ENCODE peak calls at places on chromosomes 3 and 15, in four cellular contexts. One of them, this sample, is unnamed.

GRCh38 chr15:58015565-58015964 is 49.9 kb downstream of the ALDH1A2 start:
- DNase-seq in glomerular endothelial cell: no peak
- DNase-seq in NCI-H226: no peak
- DNase-seq in GM23248: peak
- DNase-seq in this sample: peak

GRCh38 chr3:13281657-13282527 is 138.2 kb downstream of the NUP210 start:
- DNase-seq in NCI-H226: peak
- DNase-seq in glomerular endothelial cell: no peak
- DNase-seq in GM23248: no peak
- DNase-seq in this sample: peak

GRCh38 chr3:112030911-112031310 is 3.6 kb upstream of the TMPRSS7 start:
- DNase-seq in NCI-H226: no peak
- DNase-seq in glomerular endothelial cell: no peak
- DNase-seq in GM23248: no peak
- DNase-seq in this sample: no peak

GRCh38 chr3:194058189-194058571 is 77.8 kb upstream of the HES1 start:
- DNase-seq in GM23248: peak
- DNase-seq in NCI-H226: no peak
- DNase-seq in glomerular endothelial cell: no peak
- DNase-seq in this sample: peak

GRCh38 chr3:55434789-55435188 is 52.3 kb downstream of the WNT5A start:
- DNase-seq in NCI-H226: no peak
- DNase-seq in GM23248: peak
- DNase-seq in glomerular endothelial cell: no peak
- DNase-seq in this sample: peak

GRCh38 chr3:138187296-138188012 is at the start of gene ARMC8:
- DNase-seq in NCI-H226: no peak
- DNase-seq in glomerular endothelial cell: no peak
- DNase-seq in GM23248: peak
- DNase-seq in this sample: no peak

GRCh38 chr15:63181658-63182057 is 7.7 kb upstream of the RAB8B start:
- DNase-seq in NCI-H226: no peak
- DNase-seq in GM23248: peak
- DNase-seq in glomerular endothelial cell: no peak
- DNase-seq in this sample: peak

GRCh38 chr3:113275876-113276580 is 64.7 kb downstream of the BOC start:
- DNase-seq in glomerular endothelial cell: peak
- DNase-seq in NCI-H226: no peak
- DNase-seq in GM23248: peak
- DNase-seq in this sample: peak

GRCh38 chr3:53630547-53630946 is 136.1 kb downstream of the CACNA1D start:
- DNase-seq in glomerular endothelial cell: no peak
- DNase-seq in GM23248: no peak
- DNase-seq in NCI-H226: peak
- DNase-seq in this sample: no peak

GRCh38 chr15:50945725-50946124 is 37.2 kb downstream of the AP4E1 start:
- DNase-seq in NCI-H226: no peak
- DNase-seq in GM23248: peak
- DNase-seq in glomerular endothelial cell: no peak
- DNase-seq in this sample: peak

GRCh38 chr3:170410428-170411029 is 8.1 kb upstream of the CLDN11 start:
- DNase-seq in glomerular endothelial cell: peak
- DNase-seq in NCI-H226: no peak
- DNase-seq in GM23248: peak
- DNase-seq in this sample: peak

GRCh38 chr3:63051920-63052319 is 176.7 kb upstream of the CADPS start:
- DNase-seq in NCI-H226: no peak
- DNase-seq in glomerular endothelial cell: no peak
- DNase-seq in GM23248: peak
- DNase-seq in this sample: peak

GRCh38 chr3:188926741-188927650 is 244.8 kb upstream of the TPRG1 start:
- DNase-seq in GM23248: no peak
- DNase-seq in NCI-H226: peak
- DNase-seq in glomerular endothelial cell: no peak
- DNase-seq in this sample: no peak

GRCh38 chr3:25354071-25354470 is 74.0 kb upstream of the RARB start:
- DNase-seq in NCI-H226: no peak
- DNase-seq in GM23248: no peak
- DNase-seq in glomerular endothelial cell: no peak
- DNase-seq in this sample: peak

GRCh38 chr3:40780801-40781406 is 256.1 kb downstream of the ZNF621 start:
- DNase-seq in NCI-H226: no peak
- DNase-seq in glomerular endothelial cell: no peak
- DNase-seq in GM23248: peak
- DNase-seq in this sample: peak

GRCh38 chr3:55333923-55334322 is 153.2 kb downstream of the WNT5A start:
- DNase-seq in glomerular endothelial cell: no peak
- DNase-seq in NCI-H226: peak
- DNase-seq in GM23248: peak
- DNase-seq in this sample: peak

GRCh38 chr3:187713504-187713903 is 11.1 kb upstream of the RTP2 start:
- DNase-seq in GM23248: peak
- DNase-seq in glomerular endothelial cell: no peak
- DNase-seq in NCI-H226: peak
- DNase-seq in this sample: peak

GRCh38 chr15:32959077-32959476 is 235.4 kb downstream of the FMN1 start:
- DNase-seq in NCI-H226: no peak
- DNase-seq in GM23248: peak
- DNase-seq in glomerular endothelial cell: no peak
- DNase-seq in this sample: peak

GRCh38 chr3:195259146-195259563 is 11.8 kb downstream of the XXYLT1 start:
- DNase-seq in GM23248: peak
- DNase-seq in NCI-H226: no peak
- DNase-seq in glomerular endothelial cell: no peak
- DNase-seq in this sample: peak

GRCh38 chr3:123129532-123129931 is 62.7 kb downstream of the PDIA5 start:
- DNase-seq in NCI-H226: no peak
- DNase-seq in glomerular endothelial cell: no peak
- DNase-seq in GM23248: no peak
- DNase-seq in this sample: no peak